ENCODE peak calls at places on chromosomes 16 and 17, in ten cellular contexts. Z is neural progenitor cell, X is mesendoderm, I is neuronal stem cell, Q is adipocyte, S is GM23248, J is endothelial cell of umbilical vein, G is HepG2, L is IMR-90, U is fibroblast of lung. E is an unnamed sample.

GRCh38 chr17:61635913-61636432 is 45.0 kb upstream of the NACA2 start:
- DNase-seq in U (peak), Q (peak), X (peak), S (peak), J (peak), Z (peak), G (peak), L (peak), I (peak), E (peak)

GRCh38 chr16:68401871-68402747 is 46.2 kb downstream of the SMPD3 start:
- DNase-seq in Z (no peak), Q (peak), S (peak), J (no peak), X (no peak), I (no peak), U (peak), L (peak), G (no peak), E (peak)

GRCh38 chr17:36000730-36001108 is 634 bp downstream of the CCL15 start:
- DNase-seq in S (no peak), G (peak), X (no peak), L (no peak), Q (no peak), U (no peak), I (no peak), J (no peak), Z (no peak), E (no peak)

GRCh38 chr17:42603318-42603717 is 5.9 kb downstream of the RETREG3 start:
- DNase-seq in J (no peak), X (no peak), U (no peak), L (no peak), Q (no peak), S (no peak), Z (no peak), G (no peak), I (no peak), E (no peak)

GRCh38 chr16:68083861-68084503 is 1.2 kb upstream of the NFATC3 start:
- DNase-seq in I (peak), L (peak), X (peak), U (peak), Q (peak), Z (peak), G (peak), S (peak), J (no peak), E (no peak)

GRCh38 chr16:14501331-14502255 is 128.5 kb downstream of the PARN start:
- DNase-seq in Q (peak), J (peak), U (peak), G (peak), Z (peak), L (peak), I (no peak), S (peak), X (peak), E (peak)

GRCh38 chr16:81221731-81222130 is 16.8 kb upstream of the BCO1 start:
- DNase-seq in J (no peak), U (no peak), Q (no peak), S (no peak), I (no peak), X (no peak), L (no peak), G (no peak), Z (no peak), E (no peak)

GRCh38 chr17:30812218-30813177 is 12.0 kb downstream of the CRLF3 start:
- DNase-seq in J (no peak), Q (peak), U (peak), X (no peak), I (no peak), Z (no peak), S (peak), G (no peak), L (peak), E (peak)

GRCh38 chr16:66366433-66367299 is at the start of gene CDH5:
- DNase-seq in L (no peak), G (no peak), I (no peak), X (no peak), U (no peak), S (peak), J (peak), Z (no peak), Q (no peak), E (no peak)

DNA sequence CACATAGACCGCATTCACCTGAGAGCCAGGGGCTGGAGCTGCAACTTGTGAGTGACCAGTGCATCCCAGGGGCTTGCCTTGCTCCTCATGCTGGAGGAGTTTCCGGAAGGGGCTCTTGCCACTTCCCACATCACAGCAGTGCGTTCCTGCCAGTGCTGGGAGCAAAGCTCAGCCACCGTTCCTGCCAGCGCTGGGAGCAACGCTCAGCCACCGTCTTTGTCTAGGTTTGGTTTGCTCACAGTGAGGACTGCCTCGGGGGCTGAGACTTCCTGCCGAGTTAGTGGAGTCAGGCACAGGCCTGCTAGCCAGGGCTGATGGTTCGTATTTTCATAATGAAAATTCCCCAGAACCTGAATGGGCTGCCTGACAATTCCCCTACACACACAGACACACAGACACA is 5.4 kb upstream of the CHRNE start:
- DNase-seq in Q (no peak), Z (peak), I (no peak), S (peak), X (peak), J (no peak), U (no peak), L (no peak), G (peak), E (no peak)
- H3K9ac ChIP-seq in Q (peak), Z (no peak), I (peak), S (no peak), X (peak), J (no peak), U (no peak), L (no peak), G (peak), E (no peak)

GRCh38 chr16:5374184-5374583 is 276.6 kb upstream of the EEF2KMT start:
- DNase-seq in Z (no peak), G (no peak), L (no peak), I (no peak), X (no peak), J (no peak), U (no peak), Q (no peak), S (no peak), E (no peak)
- H3K9ac ChIP-seq in Z (no peak), G (no peak), L (no peak), I (no peak), X (no peak), J (no peak), U (no peak), Q (no peak), S (no peak), E (no peak)

GRCh38 chr17:53687324-53687723 is 135.4 kb upstream of the KIF2B start:
- DNase-seq in I (no peak), S (no peak), Q (no peak), L (no peak), J (no peak), U (no peak), G (no peak), Z (peak), X (no peak), E (no peak)
- H3K9ac ChIP-seq in I (no peak), S (no peak), Q (no peak), L (no peak), J (no peak), U (no peak), G (no peak), Z (no peak), X (no peak), E (no peak)

GRCh38 chr16:88857728-88858339 is 907 bp downstream of the TRAPPC2L start:
- DNase-seq in Z (peak), S (peak), L (peak), U (peak), I (peak), J (peak), X (peak), Q (peak), G (peak), E (peak)
- H3K9ac ChIP-seq in Z (peak), S (peak), L (peak), U (peak), I (peak), J (peak), X (peak), Q (peak), G (peak), E (peak)